ENCODE peak calls at places on chromosomes 12 and 14, in eight cellular contexts. O is A549; J is dorsolateral prefrontal cortex; U is tibial artery; D is cardiac muscle cell; X is CD8-positive, alpha-beta memory T cell; E is ascending aorta; H is brain microvascular endothelial cell. V is an unnamed sample.

GRCh38 chr14:93688239-93688666 is 100.0 kb downstream of the PRIMA1 start:
- DNase-seq in H (no peak), X (no peak), E (no peak), O (no peak), J (no peak), U (no peak), D (no peak), V (no peak)

GRCh38 chr14:104113631-104114420 is 24.6 kb upstream of the KIF26A start:
- DNase-seq in H (no peak), O (no peak), U (no peak), J (no peak), D (no peak), E (peak), X (no peak), V (peak)

GRCh38 chr12:84826925-84827324 is 85.7 kb downstream of the SLC6A15 start:
- DNase-seq in U (no peak), J (no peak), D (no peak), O (no peak), E (no peak), H (no peak), X (no peak), V (no peak)

GRCh38 chr12:32273063-32273521 is 126.3 kb upstream of the FGD4 start:
- DNase-seq in X (peak), H (peak), O (no peak), J (no peak), D (no peak), E (no peak), U (no peak), V (no peak)

GRCh38 chr12:108629824-108630476 is 3.7 kb downstream of the SELPLG start:
- DNase-seq in H (peak), U (peak), E (no peak), D (no peak), X (peak), O (no peak), J (no peak), V (peak)

GRCh38 chr14:103915616-103916015 is 12.6 kb upstream of the TDRD9 start:
- DNase-seq in O (no peak), D (no peak), X (no peak), J (no peak), U (no peak), E (no peak), H (no peak), V (no peak)

GRCh38 chr14:33480589-33481184 is 470.2 kb downstream of the EGLN3 start:
- DNase-seq in D (no peak), H (no peak), J (no peak), O (no peak), X (no peak), U (no peak), E (no peak), V (peak)

GRCh38 chr12:109288571-109288970 is 20.5 kb downstream of the FOXN4 start:
- DNase-seq in E (no peak), D (no peak), H (no peak), U (no peak), X (no peak), J (no peak), O (no peak), V (no peak)

GRCh38 chr14:72172597-72172996 is 240.4 kb downstream of the RGS6 start:
- DNase-seq in D (no peak), E (no peak), U (no peak), X (no peak), O (no peak), H (no peak), J (no peak), V (no peak)

GRCh38 chr12:47715393-47715876 is 9.6 kb upstream of the RPAP3 start:
- DNase-seq in O (peak), D (peak), H (peak), X (peak), E (peak), U (peak), J (peak), V (peak)

GRCh38 chr14:58572092-58572853 is 65.5 kb upstream of the DACT1 start:
- DNase-seq in H (peak), X (peak), U (no peak), D (peak), O (peak), J (no peak), E (no peak), V (no peak)

GRCh38 chr12:66388512-66388911 is 86.2 kb downstream of the HELB start:
- DNase-seq in J (no peak), U (no peak), H (no peak), X (no peak), O (no peak), D (no peak), E (no peak), V (no peak)

GRCh38 chr12:56411781-56412639 is 37.2 kb downstream of the TIMELESS start:
- DNase-seq in J (no peak), E (no peak), U (no peak), X (no peak), O (no peak), H (no peak), D (no peak), V (no peak)

GRCh38 chr12:30931222-30931621 is 4.7 kb downstream of the TSPAN11 start:
- DNase-seq in D (no peak), E (peak), U (no peak), J (no peak), O (no peak), H (no peak), X (no peak), V (no peak)

GRCh38 chr14:105465209-105466031 is 9.2 kb upstream of the CRIP2 start:
- DNase-seq in U (no peak), X (no peak), H (no peak), D (peak), E (no peak), O (no peak), J (no peak), V (no peak)

GRCh38 chr12:63150255-63151060 is 543 bp downstream of the AVPR1A start:
- DNase-seq in E (peak), J (no peak), O (no peak), X (no peak), U (peak), H (no peak), D (peak), V (peak)

GRCh38 chr12:12922191-12922616 is 29.8 kb downstream of the GPRC5D start:
- DNase-seq in E (peak), H (peak), X (no peak), J (no peak), O (no peak), U (peak), D (no peak), V (no peak)

GRCh38 chr12:132133952-132134652 is 10.0 kb downstream of the DDX51 start:
- DNase-seq in U (no peak), D (no peak), X (no peak), H (no peak), J (no peak), O (no peak), E (no peak), V (no peak)

GRCh38 chr12:39620664-39621658 is 1.4 kb upstream of the ABCD2 start:
- DNase-seq in X (peak), H (no peak), D (no peak), U (no peak), E (no peak), J (peak), O (no peak), V (no peak)

GRCh38 chr12:87812030-87812429 is 217.2 kb downstream of the C12orf50 start:
- DNase-seq in U (no peak), D (no peak), X (no peak), O (no peak), H (no peak), J (no peak), E (no peak), V (no peak)

GRCh38 chr12:31962076-31962475 is 2.9 kb downstream of the RESF1 start:
- DNase-seq in H (no peak), J (no peak), U (no peak), E (no peak), O (no peak), X (peak), D (no peak), V (no peak)

GRCh38 chr12:41882144-41882805 is 262.4 kb downstream of the GXYLT1 start:
- DNase-seq in H (no peak), E (no peak), X (no peak), U (no peak), O (no peak), J (no peak), D (no peak), V (no peak)

GRCh38 chr12:2925322-2925995 is 33.7 kb upstream of the TEAD4 start:
- DNase-seq in E (no peak), U (no peak), J (peak), X (no peak), O (no peak), D (no peak), H (no peak), V (no peak)

GRCh38 chr12:119082496-119082895 is 96.2 kb upstream of the HSPB8 start:
- DNase-seq in J (peak), O (no peak), X (no peak), U (no peak), D (peak), E (no peak), H (no peak), V (peak)

GRCh38 chr12:24911284-24911791 is 37.6 kb downstream of the BCAT1 start:
- DNase-seq in J (no peak), O (no peak), E (no peak), U (no peak), H (peak), D (no peak), X (no peak), V (peak)

GRCh38 chr12:57569858-57570257 is 20.0 kb downstream of the KIF5A start:
- DNase-seq in X (no peak), H (no peak), E (no peak), U (no peak), O (no peak), D (no peak), J (no peak), V (no peak)

GRCh38 chr14:69682607-69683263 is 71.3 kb downstream of the SUSD6 start:
- DNase-seq in D (no peak), X (no peak), U (no peak), E (no peak), J (no peak), O (no peak), H (no peak), V (no peak)

GRCh38 chr12:46874642-46875041 is 48.8 kb upstream of the SLC38A4 start:
- DNase-seq in E (no peak), J (no peak), U (no peak), O (no peak), D (no peak), H (no peak), X (no peak), V (no peak)

GRCh38 chr12:32240210-32240609 is 133.6 kb downstream of the BICD1 start:
- DNase-seq in O (no peak), U (no peak), H (no peak), E (no peak), D (no peak), J (no peak), X (no peak), V (peak)

GRCh38 chr14:39267592-39268112 is 33.9 kb downstream of the MIA2 start:
- DNase-seq in O (no peak), E (no peak), D (no peak), J (no peak), H (no peak), U (no peak), X (no peak), V (no peak)

GRCh38 chr12:2341871-2342270 is 289.1 kb downstream of the CACNA1C start:
- DNase-seq in H (peak), E (no peak), X (no peak), O (no peak), D (no peak), J (no peak), U (no peak), V (no peak)

GRCh38 chr12:105799103-105799502 is 339.7 kb downstream of the NUAK1 start:
- DNase-seq in X (no peak), H (no peak), J (no peak), O (no peak), D (no peak), U (no peak), E (no peak), V (no peak)

GRCh38 chr12:122012184-122012583 is 9.5 kb upstream of the BCL7A start:
- DNase-seq in U (no peak), E (no peak), J (no peak), H (no peak), O (no peak), X (no peak), D (no peak), V (no peak)

GRCh38 chr12:105933671-105934665 is 204.8 kb downstream of the NUAK1 start:
- DNase-seq in D (no peak), E (peak), U (peak), J (peak), O (peak), X (no peak), H (peak), V (no peak)

GRCh38 chr14:104101651-104102281 is 16.3 kb downstream of the ASPG start:
- DNase-seq in X (no peak), E (no peak), J (no peak), D (no peak), O (no peak), H (no peak), U (no peak), V (no peak)

GRCh38 chr12:115060477-115061168 is 376.6 kb upstream of the TBX3 start:
- DNase-seq in D (no peak), E (no peak), O (no peak), J (no peak), H (no peak), U (no peak), X (no peak), V (no peak)

GRCh38 chr12:120290541-120291312 is 976 bp downstream of the RNU4-2 start:
- DNase-seq in J (no peak), H (no peak), E (no peak), O (peak), U (no peak), D (no peak), X (peak), V (peak)

GRCh38 chr12:132190012-132190755 is 45.9 kb downstream of the NOC4L start:
- DNase-seq in D (peak), U (no peak), E (no peak), J (no peak), X (no peak), H (no peak), O (peak), V (peak)

GRCh38 chr12:124847113-124847512 is 16.6 kb downstream of the SCARB1 start:
- DNase-seq in H (no peak), U (no peak), O (no peak), E (no peak), D (no peak), X (no peak), J (no peak), V (no peak)
- H3K27ac ChIP-seq in H (no peak), U (no peak), O (no peak), E (no peak), D (no peak), X (no peak), J (peak), V (no peak)

GRCh38 chr12:4909397-4909733 is 340 bp upstream of the KCNA1 start:
- DNase-seq in E (no peak), O (no peak), J (no peak), X (no peak), D (no peak), U (no peak), H (no peak), V (no peak)
- H3K4me3 ChIP-seq in E (peak), O (no peak), J (peak), X (no peak), D (peak), U (peak), H (no peak), V (peak)

GRCh38 chr12:116717466-116718457 is 20.1 kb downstream of the SPRING1 start:
- DNase-seq in E (peak), U (peak), D (no peak), X (no peak), J (peak), H (peak), O (no peak), V (no peak)
- H3K27ac ChIP-seq in E (no peak), U (no peak), D (no peak), X (no peak), J (peak), H (no peak), O (no peak), V (no peak)

GRCh38 chr14:24086193-24086955 is 7.7 kb upstream of the PCK2 start:
- DNase-seq in H (no peak), U (no peak), J (no peak), O (no peak), X (no peak), D (no peak), E (no peak), V (peak)
- H3K4me3 ChIP-seq in H (no peak), U (no peak), J (no peak), O (no peak), X (no peak), D (no peak), E (no peak), V (peak)

GRCh38 chr12:104604995-104605675 is 148.4 kb downstream of the CHST11 start:
- DNase-seq in O (no peak), J (no peak), D (no peak), H (no peak), U (peak), E (no peak), X (no peak), V (no peak)

GRCh38 chr12:104602901-104603300 is 146.2 kb downstream of the CHST11 start:
- DNase-seq in J (no peak), X (no peak), H (no peak), U (no peak), D (no peak), E (no peak), O (no peak), V (no peak)

GRCh38 chr12:104605685-104606084 is 148.9 kb downstream of the CHST11 start:
- DNase-seq in J (no peak), D (no peak), U (peak), H (no peak), O (no peak), X (no peak), E (peak), V (no peak)

GRCh38 chr12:104603545-104603973 is 146.8 kb downstream of the CHST11 start:
- DNase-seq in U (no peak), X (no peak), E (no peak), J (no peak), O (peak), H (peak), D (no peak), V (no peak)

GRCh38 chr12:104604070-104604994 is 147.6 kb downstream of the CHST11 start:
- DNase-seq in J (no peak), X (no peak), U (peak), O (peak), H (peak), E (peak), D (peak), V (no peak)
- H3K27ac ChIP-seq in J (no peak), X (peak), U (peak), O (peak), H (peak), E (peak), D (peak), V (no peak)

GRCh38 chr12:125983784-125984510 is 918.7 kb downstream of the AACS start:
- DNase-seq in E (no peak), U (no peak), D (peak), H (no peak), X (no peak), O (no peak), J (no peak), V (peak)

GRCh38 chr12:125988545-125988944 is 923.3 kb downstream of the AACS start:
- DNase-seq in O (no peak), U (no peak), E (no peak), H (no peak), X (no peak), D (no peak), J (no peak), V (no peak)

GRCh38 chr12:125981610-125982253 is 916.5 kb downstream of the AACS start:
- DNase-seq in E (no peak), O (no peak), X (no peak), D (no peak), U (no peak), J (no peak), H (no peak), V (no peak)

GRCh38 chr12:125983094-125983783 is 918.0 kb downstream of the AACS start:
- DNase-seq in D (peak), E (peak), J (peak), U (no peak), O (peak), H (no peak), X (no peak), V (peak)
- H3K4me3 ChIP-seq in D (peak), E (peak), J (peak), U (peak), O (peak), H (peak), X (no peak), V (peak)

GRCh38 chr12:69252033-69252432 is 12.7 kb downstream of the CPSF6 start:
- DNase-seq in J (no peak), E (no peak), O (no peak), H (no peak), X (no peak), D (no peak), U (no peak), V (no peak)
- H3K27ac ChIP-seq in J (no peak), E (no peak), O (no peak), H (no peak), X (no peak), D (peak), U (no peak), V (no peak)

GRCh38 chr14:50299585-50299984 is 12.4 kb downstream of the L2HGDH start:
- DNase-seq in J (no peak), E (no peak), X (no peak), D (no peak), O (no peak), H (no peak), U (no peak), V (no peak)
- H3K4me3 ChIP-seq in J (no peak), E (no peak), X (no peak), D (no peak), O (no peak), H (no peak), U (no peak), V (no peak)

V was measured in WERI-Rb-1.